ENCODE peak calls at places on chromosome 21, in four cellular contexts. G is body of pancreas, M is heart left ventricle, D is IMR-90. F is an unnamed sample.

GRCh38 chr21:41207401-41208388 is 39.7 kb downstream of the BACE2 start:
- DNase-seq in G (peak; percentile 68), M (peak; percentile 78), D (peak; percentile 86), F (no peak)

GRCh38 chr21:42624095-42624830 is 29.2 kb upstream of the PDE9A start:
- DNase-seq in G (peak; percentile 48), M (no peak), D (no peak), F (no peak)

GRCh38 chr21:10466200-10466599 is 55.2 kb upstream of the TPTE start:
- DNase-seq in G (no peak), M (no peak), D (no peak), F (no peak)

GRCh38 chr21:42120056-42120903 is 49.2 kb downstream of the UMODL1 start:
- DNase-seq in G (no peak), M (peak; percentile 44), D (no peak), F (no peak)

GRCh38 chr21:41709965-41710822 is 56.7 kb downstream of the RIPK4 start:
- DNase-seq in G (no peak), M (no peak), D (no peak), F (no peak)

GRCh38 chr21:33587792-33588484 is 546 bp downstream of the DONSON start:
- DNase-seq in G (peak; percentile 50), M (no peak), D (peak; percentile 20), F (peak; percentile 28)

GRCh38 chr21:42302794-42303193 is 12.4 kb downstream of the TFF3 start:
- DNase-seq in G (no peak), M (no peak), D (no peak), F (no peak)

GRCh38 chr21:17900281-17900989 is 81.3 kb upstream of the C21orf91 start:
- DNase-seq in G (peak; percentile 5), M (peak; percentile 67), D (no peak), F (no peak)

GRCh38 chr21:14056771-14057191 is 154.0 kb downstream of the LIPI start:
- DNase-seq in G (no peak), M (peak; percentile 60), D (no peak), F (no peak)

GRCh38 chr21:17848228-17848627 is 29.1 kb upstream of the C21orf91 start:
- DNase-seq in G (peak; percentile 14), M (peak; percentile 61), D (peak; percentile 97), F (no peak)

GRCh38 chr21:16037386-16037785 is 307.6 kb downstream of the USP25 start:
- DNase-seq in G (no peak), M (no peak), D (no peak), F (no peak)

GRCh38 chr21:24514081-24514733 is 1093.1 kb downstream of the MRPL39 start:
- DNase-seq in G (no peak), M (no peak), D (peak; percentile 27), F (no peak)

GRCh38 chr21:25850126-25850831 is 115.5 kb downstream of the GABPA start:
- DNase-seq in G (no peak), M (no peak), D (no peak), F (no peak)

GRCh38 chr21:27643326-27643725 is 676.4 kb upstream of the ADAMTS5 start:
- DNase-seq in G (no peak), M (no peak), D (no peak), F (no peak)

GRCh38 chr21:27424601-27425000 is 457.7 kb upstream of the ADAMTS5 start:
- DNase-seq in G (no peak), M (no peak), D (peak; percentile 34), F (no peak)

GRCh38 chr21:36966846-36967657 is 583 bp upstream of the HLCS start:
- DNase-seq in G (peak; percentile 43), M (no peak), D (no peak), F (no peak)
- H3K27ac ChIP-seq in G (peak overlapping the region; percentile 87), M (peak overlapping the region; percentile 26), D (peak overlapping the region; percentile 57), F (peak overlapping the region; percentile 84)

GRCh38 chr21:45406801-45407628 is 2.0 kb downstream of the COL18A1 start:
- DNase-seq in G (peak; percentile 5), M (peak; percentile 48), D (no peak), F (no peak)

GRCh38 chr21:45403825-45404725 is 890 bp upstream of the COL18A1 start:
- DNase-seq in G (peak; percentile 51), M (peak; percentile 79), D (peak; percentile 31), F (peak; percentile 62)

GRCh38 chr21:45405819-45406762 is 1.1 kb downstream of the COL18A1 start:
- DNase-seq in G (peak; percentile 50), M (peak; percentile 70), D (peak; percentile 44), F (no peak)

GRCh38 chr21:45404726-45405270 is at the start of gene COL18A1:
- DNase-seq in G (peak; percentile 68), M (peak; percentile 84), D (peak; percentile 42), F (peak; percentile 57)

GRCh38 chr21:45405271-45405818 is 380 bp downstream of the COL18A1 start:
- DNase-seq in G (peak; percentile 41), M (peak; percentile 80), D (peak; percentile 34), F (no peak)
- H3K4me1 ChIP-seq in G (peaks cover 60% of the 10 kb centered on the region), M (peaks cover 46% of the 10 kb centered on the region), D (peaks cover 21% of the 10 kb centered on the region), F (peaks cover 22% of the 10 kb centered on the region)

DNA sequence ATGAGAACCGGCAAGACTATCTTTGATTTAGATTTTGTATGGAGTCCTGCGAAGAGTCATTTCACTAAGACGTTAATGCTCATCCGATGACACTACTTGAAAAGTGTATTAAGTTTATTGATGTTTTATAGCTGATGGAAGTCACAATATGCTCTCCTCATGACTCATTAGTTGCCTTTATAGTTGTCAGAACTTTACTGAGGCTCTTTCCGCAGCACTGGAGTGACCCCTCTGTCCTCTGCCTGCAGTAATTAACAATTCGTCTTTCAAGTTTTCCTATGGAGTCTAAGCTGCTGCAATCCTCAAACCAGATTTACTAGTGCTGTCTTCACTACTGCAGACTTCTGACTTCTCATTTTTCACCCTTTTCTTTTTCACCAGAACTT is 853 bp downstream of the USP16 start:
- DNase-seq in G (no peak), M (no peak), D (peak; percentile 22), F (no peak)
- TF ChIP-seq POLR2A in G (no peak), M (no peak), D (no peak), F (no peak)

DNA sequence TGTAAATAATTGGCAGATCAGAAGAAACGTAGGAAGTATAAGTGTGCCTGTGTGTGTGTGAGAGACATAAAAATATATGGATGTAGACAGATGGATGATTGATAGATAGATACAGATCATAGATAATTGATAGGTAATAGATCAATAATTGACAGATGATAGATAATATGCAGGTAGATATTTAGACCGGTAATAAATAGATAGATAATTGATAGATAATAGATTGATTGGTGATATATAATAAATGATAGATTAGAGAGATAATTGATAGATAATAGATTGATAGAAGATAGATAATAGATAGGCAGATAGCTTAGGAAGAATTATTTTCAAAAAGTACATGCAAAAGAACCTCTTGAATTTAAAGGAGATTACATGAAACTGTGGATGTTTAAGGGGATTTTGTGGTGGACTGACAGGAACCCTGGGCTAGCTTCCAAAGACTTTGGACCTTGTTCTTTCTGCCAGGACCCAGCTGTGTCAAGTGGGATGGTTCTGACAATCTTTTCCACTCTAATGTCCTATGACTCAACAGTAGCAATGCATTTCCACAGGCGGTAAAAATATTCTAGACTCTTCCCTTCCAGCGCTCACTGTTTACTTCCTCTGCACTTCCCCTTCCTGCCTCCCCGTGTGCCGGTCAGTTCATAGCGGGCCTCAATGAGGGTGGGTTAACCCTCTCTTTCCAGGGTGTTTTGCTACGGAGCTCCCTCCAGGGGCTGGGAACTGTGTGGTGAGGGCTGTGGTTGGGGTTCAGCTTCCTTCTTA is 39.4 kb downstream of the KCNJ15 start:
- DNase-seq in G (no peak), M (no peak), D (peak; percentile 31), F (no peak)
- H3K27ac ChIP-seq in G (no peak overlapping the region), M (no peak overlapping the region), D (peak overlapping the region; percentile 70), F (peak overlapping the region; percentile 15)

DNA sequence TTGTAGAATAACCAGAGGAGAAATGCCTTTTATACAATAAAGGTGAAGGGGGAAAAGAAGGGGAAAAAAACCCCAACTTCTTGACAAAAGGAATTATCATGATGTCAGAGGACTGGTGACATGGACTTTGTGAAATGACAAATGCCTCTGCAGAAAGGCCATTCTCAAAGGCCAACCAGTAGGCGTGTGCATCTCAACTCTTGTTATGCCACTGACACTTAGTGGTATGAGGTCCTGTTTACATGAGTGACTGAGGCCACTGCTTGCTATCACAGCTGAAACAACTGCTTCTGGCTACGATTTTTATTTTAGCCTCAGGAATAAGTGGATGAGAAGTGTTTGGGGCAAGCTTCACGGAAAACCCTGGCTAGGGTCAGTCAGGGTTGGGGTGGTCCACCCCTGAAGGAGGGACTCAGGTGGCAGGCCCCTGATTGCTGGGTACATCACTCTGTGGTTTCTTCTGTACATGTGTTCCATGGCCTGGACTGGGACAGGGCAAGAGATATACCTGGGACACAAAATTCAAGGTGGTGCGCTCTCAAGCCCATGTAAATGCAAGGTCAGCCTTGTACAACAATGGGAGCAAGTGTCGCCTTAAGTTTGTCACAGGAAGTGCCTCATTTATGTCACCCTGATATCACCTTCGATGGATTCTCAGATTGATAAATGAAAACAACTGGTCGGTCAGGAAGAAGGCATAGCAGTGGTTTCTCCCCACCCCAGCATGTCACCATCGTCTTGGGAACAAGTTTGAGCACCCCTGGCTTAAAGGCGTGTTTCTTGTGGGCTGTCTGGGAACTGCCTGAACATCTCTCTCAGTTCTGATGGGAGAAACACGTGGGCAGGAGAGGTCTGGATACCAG is 12.3 kb downstream of the RUNX1 start:
- DNase-seq in G (no peak), M (no peak), D (no peak), F (no peak)
- H3K4me1 ChIP-seq in G (no peaks in the 10 kb centered on the region), M (peaks cover 55% of the 10 kb centered on the region), D (no peaks in the 10 kb centered on the region), F (no peaks in the 10 kb centered on the region)

GRCh38 chr21:46229923-46230260 is 1.3 kb upstream of the LSS start:
- DNase-seq in G (no peak), M (no peak), D (no peak), F (no peak)

GRCh38 chr21:46229133-46229922 is 754 bp upstream of the LSS start:
- DNase-seq in G (peak; percentile 53), M (peak; percentile 80), D (no peak), F (no peak)

GRCh38 chr21:46239817-46240325 is 11.3 kb upstream of the LSS start:
- DNase-seq in G (no peak), M (no peak), D (no peak), F (no peak)

GRCh38 chr21:46237474-46237873 is 8.9 kb upstream of the LSS start:
- DNase-seq in G (no peak), M (no peak), D (no peak), F (no peak)

DNA sequence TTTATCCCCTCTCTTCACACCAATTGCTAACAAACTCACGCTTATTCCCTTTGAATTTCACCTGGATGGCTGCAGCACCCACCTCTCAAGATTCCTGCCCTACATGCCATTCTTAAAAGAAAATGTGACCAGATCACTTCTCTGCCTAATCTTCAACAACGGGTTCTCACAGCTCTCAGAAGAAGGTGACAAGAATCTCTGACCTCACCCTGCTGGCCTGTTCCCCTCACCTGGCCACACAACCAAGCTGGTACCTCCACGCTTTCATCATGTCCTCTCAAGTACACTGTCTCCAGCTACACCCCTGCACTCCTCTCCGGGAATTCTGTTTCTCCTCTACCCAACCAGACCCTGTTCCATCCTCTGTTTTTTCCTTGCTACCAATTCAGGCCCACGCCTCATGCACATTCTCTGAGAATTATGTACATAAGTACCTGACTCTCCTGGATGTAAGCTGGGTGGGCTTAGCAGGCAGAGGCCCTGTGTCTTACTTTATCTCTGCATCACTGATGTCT is 5.9 kb upstream of the LSS start:
- DNase-seq in G (no peak), M (peak; percentile 32), D (no peak), F (no peak)
- TF ChIP-seq POLR2A in G (no peak), M (no peak), D (no peak), F (no peak)

GRCh38 chr21:43731891-43732711 is 13.2 kb downstream of the PDXK start:
- DNase-seq in G (no peak), M (no peak), D (no peak), F (no peak)

GRCh38 chr21:43733060-43733459 is 14.1 kb downstream of the PDXK start:
- DNase-seq in G (no peak), M (no peak), D (no peak), F (no peak)

GRCh38 chr21:43734131-43734634 is 15.3 kb downstream of the PDXK start:
- DNase-seq in G (peak; percentile 82), M (no peak), D (no peak), F (peak; percentile 82)

GRCh38 chr21:43734830-43735229 is 15.9 kb downstream of the PDXK start:
- DNase-seq in G (no peak), M (no peak), D (peak; percentile 67), F (no peak)

GRCh38 chr21:43733529-43734071 is 14.7 kb downstream of the PDXK start:
- DNase-seq in G (peak; percentile 48), M (no peak), D (peak; percentile 79), F (no peak)
- H3K27ac ChIP-seq in G (peak overlapping the region; percentile 69), M (no peak overlapping the region), D (no peak overlapping the region), F (no peak overlapping the region)

F was measured in Peyer's patch.